ENCODE peak calls at places on chromosomes 16 and 17, in four cellular contexts. O, H, M and Q are unnamed samples.

GRCh38 chr16:19400709-19401108 is 17.0 kb upstream of the TMC5 start:
- DNase-seq in M (no peak), O (no peak), H (no peak), Q (no peak)

GRCh38 chr17:77819497-77819896 is 139.0 kb upstream of the TNRC6C start:
- DNase-seq in H (no peak), O (no peak), M (no peak), Q (no peak)

GRCh38 chr17:65855245-65855644 is 293.8 kb upstream of the AXIN2 start:
- DNase-seq in O (no peak), M (peak; percentile 92), H (no peak), Q (no peak)

GRCh38 chr17:45144199-45145034 is 3.9 kb upstream of the HEXIM1 start:
- DNase-seq in M (no peak), O (no peak), H (peak; percentile 53), Q (no peak)

GRCh38 chr16:88454315-88455057 is 1.4 kb downstream of the ZFPM1 start:
- DNase-seq in H (no peak), O (no peak), M (peak; percentile 41), Q (no peak)

GRCh38 chr17:4959261-4959965 is 8.2 kb downstream of the SPAG7 start:
- DNase-seq in H (no peak), M (no peak), O (no peak), Q (no peak)

GRCh38 chr17:37516131-37516561 is 26.5 kb downstream of the DUSP14 start:
- DNase-seq in O (no peak), M (no peak), H (no peak), Q (no peak)

GRCh38 chr17:75832652-75833400 is 11.4 kb downstream of the UNC13D start:
- DNase-seq in M (no peak), O (no peak), H (no peak), Q (no peak)

GRCh38 chr17:614637-615546 is 99.7 kb downstream of the VPS53 start:
- DNase-seq in H (no peak), M (peak; percentile 95), O (no peak), Q (peak; percentile 41)

GRCh38 chr17:17663160-17664072 is 17.8 kb upstream of the RAI1 start:
- DNase-seq in H (no peak), M (peak; percentile 92), O (no peak), Q (peak; percentile 98)

GRCh38 chr16:14350626-14351025 is 279.4 kb downstream of the PARN start:
- DNase-seq in H (no peak), M (no peak), O (no peak), Q (no peak)

GRCh38 chr17:47847341-47848197 is 3.4 kb downstream of the SP6 start:
- DNase-seq in O (no peak), H (no peak), M (no peak), Q (no peak)

GRCh38 chr17:35981246-35981645 is at the start of gene CCL16:
- DNase-seq in O (no peak), H (no peak), M (no peak), Q (no peak)

GRCh38 chr17:65588194-65588808 is 26.9 kb upstream of the AXIN2 start:
- DNase-seq in H (no peak), M (no peak), O (no peak), Q (no peak)

GRCh38 chr17:52827526-52827925 is 669.0 kb upstream of the CA10 start:
- DNase-seq in M (no peak), O (no peak), H (no peak), Q (no peak)

DNA sequence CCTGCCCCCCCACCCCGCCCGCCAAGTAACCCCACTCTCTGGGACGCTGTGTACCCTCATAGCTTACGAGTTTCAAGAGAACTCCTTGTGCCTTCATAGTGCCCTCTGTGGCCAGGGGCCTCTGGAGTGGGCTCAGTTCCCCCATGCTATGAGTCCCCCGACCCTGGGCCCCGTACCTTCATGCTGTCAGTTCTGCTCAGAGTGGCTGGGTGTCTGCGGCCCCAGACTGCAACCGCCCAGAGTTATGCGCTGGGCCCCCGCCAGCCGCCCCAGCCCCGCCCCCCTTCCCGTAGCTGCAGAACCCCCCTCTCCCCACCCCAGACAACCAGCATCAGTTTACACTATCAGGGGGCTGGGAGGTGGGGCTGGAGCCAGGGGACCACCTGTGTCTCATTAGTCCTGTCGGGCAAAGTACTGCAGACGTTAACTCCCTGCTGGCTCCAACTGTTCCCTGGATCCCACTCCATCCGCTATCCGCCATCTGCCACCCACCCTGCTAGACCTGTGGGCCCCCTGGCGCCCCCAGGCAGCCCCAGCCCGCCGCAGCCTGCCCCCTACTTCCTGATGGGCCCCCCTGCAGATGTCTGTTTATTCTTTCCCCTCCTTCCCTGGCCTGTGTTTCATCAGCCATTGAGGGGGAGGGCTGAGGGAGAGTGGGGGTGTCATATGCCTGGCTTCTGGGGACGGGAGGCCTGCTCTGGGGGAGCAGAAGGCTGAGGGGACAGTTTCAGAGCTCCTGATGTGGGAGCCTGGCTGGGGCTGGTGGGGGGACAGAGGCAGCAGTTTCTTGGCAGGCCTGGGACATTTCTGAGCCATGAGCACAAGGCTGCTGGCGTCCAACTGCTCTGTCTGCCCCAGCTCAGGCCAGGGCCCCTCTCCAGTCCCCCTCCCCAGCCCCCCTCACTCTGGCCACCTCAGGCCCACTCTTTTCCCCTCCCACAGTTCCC is at the start of gene MFAP4:
- DNase-seq in H (peak; percentile 64), M (no peak), O (peak; percentile 94), Q (peak; percentile 56)
- H3K4me3 ChIP-seq in H (peak within 1 kb of the TSS; percentile 43), M (no peak within 1 kb of the TSS), O (peak within 1 kb of the TSS; percentile 54), Q (peak within 1 kb of the TSS; percentile 38)

DNA sequence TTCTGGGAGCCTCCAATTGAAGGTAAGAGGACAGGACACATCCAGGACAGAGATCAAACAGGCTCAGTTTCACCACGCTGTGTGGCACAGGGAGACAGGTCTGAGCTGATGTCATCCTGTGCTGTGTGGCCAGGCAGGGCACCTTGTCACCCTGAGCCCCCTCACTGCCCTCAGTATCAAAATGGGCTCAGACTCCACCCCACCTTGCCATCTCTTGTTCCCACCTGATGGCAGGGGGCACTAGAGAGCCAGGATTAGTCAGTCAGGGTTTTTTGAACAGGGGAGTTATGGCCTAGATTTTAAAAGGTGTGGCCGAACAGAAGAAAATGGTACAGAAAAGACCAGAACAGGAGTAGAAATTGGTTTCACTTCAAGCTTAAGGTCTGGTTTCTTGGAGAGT is 2.6 kb downstream of the KAT2A start:
- DNase-seq in O (no peak), M (peak; percentile 21), H (no peak), Q (no peak)
- H3K36me3 ChIP-seq in O (peaks cover 55% of the 10 kb centered on the region), M (peaks cover 7% of the 10 kb centered on the region), H (no peaks in the 10 kb centered on the region), Q (peaks cover 8% of the 10 kb centered on the region)

GRCh38 chr16:21097151-21097550 is 53.5 kb downstream of the DNAH3 start:
- DNase-seq in H (no peak), O (no peak), M (peak; percentile 35), Q (peak; percentile 69)

GRCh38 chr16:21100447-21100846 is 50.2 kb downstream of the DNAH3 start:
- DNase-seq in M (peak; percentile 48), O (peak; percentile 29), H (no peak), Q (peak; percentile 82)

GRCh38 chr16:21104124-21104860 is 46.4 kb downstream of the DNAH3 start:
- DNase-seq in H (peak; percentile 13), O (peak; percentile 84), M (peak; percentile 42), Q (peak; percentile 76)

GRCh38 chr16:21101631-21102420 is 48.8 kb downstream of the DNAH3 start:
- DNase-seq in H (no peak), M (no peak), O (peak; percentile 74), Q (peak; percentile 18)
- TF ChIP-seq CTCF in H (peak; percentile 62), M (no peak), O (no peak), Q (peak; percentile 72)

DNA sequence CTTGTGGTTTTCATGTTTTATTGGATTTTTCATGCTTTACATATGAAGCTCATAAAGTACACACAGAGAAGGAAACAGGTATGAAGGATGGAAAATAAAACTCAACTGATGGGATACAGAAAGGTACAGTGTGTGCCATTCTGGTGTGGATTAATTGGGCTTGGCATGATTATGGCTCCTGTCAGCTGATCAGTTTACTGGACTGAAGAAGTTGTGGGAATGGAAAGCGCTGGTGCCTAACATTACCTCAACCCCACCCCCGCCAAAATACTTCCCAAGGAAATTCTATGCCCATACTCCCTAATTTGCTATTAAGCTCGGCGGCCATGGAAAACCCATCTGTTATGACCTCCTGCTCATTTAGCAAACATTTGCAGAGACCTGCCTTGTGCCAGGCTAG is 16.6 kb upstream of the PMFBP1 start:
- DNase-seq in O (no peak), M (no peak), H (no peak), Q (no peak)
- H3K4me3 ChIP-seq in O (no peak overlapping the region), M (no peak overlapping the region), H (no peak overlapping the region), Q (no peak overlapping the region)

GRCh38 chr16:81029930-81030604 is 5.6 kb upstream of the ATMIN start:
- DNase-seq in O (no peak), M (no peak), H (no peak), Q (no peak)
- H3K36me3 ChIP-seq in O (peaks cover 12% of the 10 kb centered on the region), M (peaks cover 13% of the 10 kb centered on the region), H (no peaks in the 10 kb centered on the region), Q (peaks cover 16% of the 10 kb centered on the region)

DNA sequence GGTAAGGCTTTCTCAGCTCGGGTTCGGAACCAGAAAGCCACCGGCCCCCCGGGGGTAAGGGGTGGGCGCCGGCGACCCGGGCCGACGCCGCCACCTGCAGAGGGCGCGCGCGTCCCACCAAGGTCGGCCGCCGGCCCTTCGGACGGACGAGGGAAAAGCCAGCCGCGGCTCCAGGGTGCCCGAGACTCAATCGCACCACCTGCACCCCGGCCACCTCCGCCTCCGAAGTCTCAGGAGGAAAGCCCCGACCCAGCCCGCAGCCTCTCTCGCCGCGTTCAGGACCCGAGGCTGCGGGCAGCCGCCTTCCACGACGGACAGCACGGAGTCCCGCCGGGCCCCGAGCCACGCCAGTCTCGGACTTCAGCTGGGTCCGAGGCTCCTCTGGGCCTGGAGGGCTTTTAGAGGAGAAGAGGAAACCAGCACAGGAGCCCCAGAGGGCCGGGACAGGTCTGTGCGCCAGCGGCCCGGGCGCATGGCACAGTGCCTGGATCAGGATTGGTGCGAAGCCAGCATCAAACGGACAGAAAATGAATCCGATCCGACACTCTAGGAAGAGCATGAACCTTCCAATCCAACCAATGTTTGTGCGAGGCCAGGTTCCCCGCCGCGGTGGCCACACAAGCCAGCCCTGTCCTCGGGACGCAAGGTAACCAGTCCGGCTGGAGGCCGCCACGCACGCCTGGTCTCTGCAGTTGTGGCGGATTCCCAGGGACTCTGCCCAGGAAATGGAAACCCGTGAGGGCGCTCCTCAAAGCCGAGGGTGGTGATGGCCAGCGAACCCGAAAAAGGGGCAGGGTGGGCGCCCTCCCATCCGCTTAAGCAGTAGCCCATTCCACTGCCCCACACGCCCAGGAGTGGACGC is 6.7 kb downstream of the CBX8 start:
- DNase-seq in M (no peak), O (no peak), H (no peak), Q (no peak)
- TF ChIP-seq CTCF in M (peak; percentile 31), O (peak; percentile 79), H (peak; percentile 87), Q (peak; percentile 41)

GRCh38 chr17:30380643-30381419 is 2.1 kb downstream of the CPD start:
- DNase-seq in O (no peak), H (no peak), M (no peak), Q (no peak)
- H3K4me3 ChIP-seq in O (peak overlapping the region; percentile 90), H (peak overlapping the region; percentile 91), M (peak overlapping the region; percentile 69), Q (peak overlapping the region; percentile 73)

DNA sequence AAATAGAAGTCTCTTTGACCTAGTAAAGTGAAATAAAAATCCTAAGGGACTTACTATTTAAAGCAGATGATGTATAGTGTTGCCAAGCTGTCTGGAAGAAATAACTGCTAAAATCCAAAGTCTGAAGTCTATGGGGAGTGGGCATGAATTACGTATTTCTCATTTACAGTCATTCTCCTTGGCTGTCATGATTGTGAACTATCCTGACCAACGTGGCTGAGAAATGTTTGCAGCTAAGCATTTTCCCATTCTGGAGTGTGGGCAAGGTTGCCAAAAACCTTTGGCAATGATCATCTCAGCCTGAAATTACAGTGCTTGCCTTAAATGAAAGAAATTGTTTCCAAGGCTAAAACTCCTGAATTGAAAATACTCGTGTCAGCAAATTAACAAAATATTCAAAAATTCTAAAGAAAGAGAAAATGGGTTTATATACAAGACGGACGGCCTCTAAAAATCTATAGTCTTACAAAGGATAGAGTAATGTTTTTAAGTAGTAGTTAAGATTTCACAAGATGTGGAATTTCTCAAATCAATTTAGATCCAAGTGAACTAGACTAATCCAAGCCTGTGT is 77.0 kb downstream of the CACNG1 start:
- DNase-seq in M (no peak), H (peak; percentile 13), O (no peak), Q (no peak)
- H3K36me3 ChIP-seq in M (peaks cover 16% of the 10 kb centered on the region), H (no peaks in the 10 kb centered on the region), O (peaks cover 70% of the 10 kb centered on the region), Q (peaks cover 9% of the 10 kb centered on the region)